ENCODE peak calls at places on chromosomes 16 and 17, in nine cellular contexts. S, Y, Z, T, O, C, E, B and K are unnamed samples.
A peak's percentile ranks its signal among the peaks of the same experiment; 100 is the strongest.

GRCh38 chr17:62807812-62808575 is at the start of gene MARCHF10:
- DNase-seq in E (peak; percentile 75), T (peak; percentile 73), Z (peak; percentile 62), B (no peak), Y (peak; percentile 75), O (no peak), C (peak; percentile 53), S (no peak), K (peak; percentile 25)

GRCh38 chr16:77212736-77213541 is 13.7 kb downstream of the SYCE1L start:
- DNase-seq in Z (peak; percentile 73), Y (peak; percentile 90), C (peak; percentile 44), E (peak; percentile 93), T (peak; percentile 83), S (peak; percentile 4), O (no peak), B (peak; percentile 70), K (peak; percentile 85)

GRCh38 chr17:11986939-11987329 is 10.3 kb downstream of the ZNF18 start:
- DNase-seq in S (no peak), O (no peak), E (no peak), Z (no peak), Y (no peak), C (peak; percentile 84), B (no peak), T (no peak), K (no peak)

GRCh38 chr17:80742091-80742490 is 197.5 kb downstream of the RPTOR start:
- DNase-seq in C (no peak), S (no peak), Z (no peak), O (no peak), Y (no peak), E (no peak), T (no peak), B (no peak), K (no peak)

GRCh38 chr16:88504489-88505404 is 51.7 kb downstream of the ZFPM1 start:
- DNase-seq in Z (peak; percentile 94), S (no peak), T (peak; percentile 97), E (no peak), B (no peak), O (no peak), C (no peak), Y (no peak), K (no peak)

GRCh38 chr16:88856122-88856827 is 472 bp downstream of the GALNS start:
- DNase-seq in Z (no peak), B (no peak), E (peak; percentile 90), S (no peak), O (no peak), Y (peak; percentile 84), T (peak; percentile 84), C (no peak), K (peak; percentile 44)

GRCh38 chr16:73878616-73879015 is 418.0 kb upstream of the PSMD7 start:
- DNase-seq in Y (no peak), C (peak; percentile 62), T (no peak), E (no peak), O (no peak), B (no peak), S (peak; percentile 24), Z (no peak), K (no peak)

GRCh38 chr16:7025616-7026190 is 306.9 kb upstream of the RBFOX1 start:
- DNase-seq in B (no peak), Y (peak; percentile 80), T (peak; percentile 78), C (peak; percentile 46), E (peak; percentile 78), S (peak; percentile 49), Z (peak; percentile 70), O (peak; percentile 39), K (peak; percentile 73)

GRCh38 chr16:2530629-2531318 is 434 bp downstream of the CEMP1 start:
- DNase-seq in Y (no peak), S (no peak), O (no peak), E (peak; percentile 88), B (no peak), Z (no peak), T (peak; percentile 82), C (no peak), K (no peak)

GRCh38 chr17:44733753-44734152 is 25.0 kb upstream of the ADAM11 start:
- DNase-seq in O (no peak), B (no peak), Y (no peak), S (peak; percentile 23), C (peak; percentile 50), E (peak; percentile 18), Z (no peak), T (no peak), K (no peak)

GRCh38 chr16:8712589-8713361 is 38.4 kb downstream of the ABAT start:
- DNase-seq in E (no peak), C (no peak), B (no peak), O (no peak), Z (peak; percentile 23), S (no peak), T (no peak), Y (no peak), K (no peak)

GRCh38 chr16:50612849-50613198 is 64.6 kb downstream of the NKD1 start:
- DNase-seq in T (peak; percentile 19), Y (no peak), E (no peak), B (no peak), S (no peak), O (no peak), Z (no peak), C (no peak), K (peak; percentile 18)

GRCh38 chr16:50613281-50613991 is 65.2 kb downstream of the NKD1 start:
- DNase-seq in T (peak; percentile 29), Z (no peak), E (no peak), S (no peak), C (no peak), B (no peak), O (no peak), Y (no peak), K (peak; percentile 68)

GRCh38 chr16:50610331-50611262 is 62.4 kb downstream of the NKD1 start:
- DNase-seq in T (peak; percentile 53), Z (no peak), Y (no peak), O (no peak), E (no peak), C (no peak), B (no peak), S (no peak), K (no peak)

GRCh38 chr16:50611332-50611934 is 63.2 kb downstream of the NKD1 start:
- DNase-seq in C (peak; percentile 6), E (no peak), B (no peak), T (peak; percentile 28), Z (no peak), O (no peak), S (peak; percentile 79), Y (no peak), K (no peak)

GRCh38 chr16:50611995-50612848 is 64.0 kb downstream of the NKD1 start:
- DNase-seq in E (no peak), O (no peak), C (no peak), B (no peak), Z (no peak), Y (no peak), S (no peak), T (peak; percentile 18), K (peak; percentile 6)
- H3K27ac ChIP-seq in E (peak overlapping the region; percentile 42), O (peak overlapping the region; percentile 75), C (no peak overlapping the region), B (peak overlapping the region; percentile 47), Z (no peak overlapping the region), Y (no peak overlapping the region), S (no peak overlapping the region), T (no peak overlapping the region), K (no peak overlapping the region)

GRCh38 chr17:81813861-81814683 is 10.1 kb downstream of the GCGR start:
- DNase-seq in Y (no peak), T (peak; percentile 62), S (no peak), E (no peak), B (no peak), Z (no peak), O (no peak), C (no peak), K (peak; percentile 41)

GRCh38 chr17:81815646-81815985 is 11.7 kb downstream of the GCGR start:
- DNase-seq in T (no peak), E (no peak), B (no peak), Y (no peak), O (no peak), S (no peak), C (no peak), Z (no peak), K (no peak)

GRCh38 chr17:81812571-81813370 is 8.8 kb downstream of the GCGR start:
- DNase-seq in Y (no peak), E (no peak), Z (no peak), C (no peak), O (no peak), S (no peak), B (no peak), T (peak; percentile 74), K (no peak)

GRCh38 chr17:81813371-81813684 is 9.4 kb downstream of the GCGR start:
- DNase-seq in T (peak; percentile 68), O (no peak), B (no peak), E (no peak), C (no peak), Y (no peak), Z (no peak), S (no peak), K (no peak)

GRCh38 chr17:81814748-81815645 is 11.0 kb downstream of the GCGR start:
- DNase-seq in B (no peak), Y (no peak), S (no peak), E (no peak), Z (peak; percentile 50), T (peak; percentile 81), O (no peak), C (no peak), K (no peak)
- H3K27me3 ChIP-seq in B (no peaks in the 10 kb centered on the region), Y (no peaks in the 10 kb centered on the region), S (no peaks in the 10 kb centered on the region), E (peaks cover 3% of the 10 kb centered on the region), Z (peaks cover 6% of the 10 kb centered on the region), T (no peaks in the 10 kb centered on the region), O (no peaks in the 10 kb centered on the region), C (no peaks in the 10 kb centered on the region), K (no peaks in the 10 kb centered on the region)

DNA sequence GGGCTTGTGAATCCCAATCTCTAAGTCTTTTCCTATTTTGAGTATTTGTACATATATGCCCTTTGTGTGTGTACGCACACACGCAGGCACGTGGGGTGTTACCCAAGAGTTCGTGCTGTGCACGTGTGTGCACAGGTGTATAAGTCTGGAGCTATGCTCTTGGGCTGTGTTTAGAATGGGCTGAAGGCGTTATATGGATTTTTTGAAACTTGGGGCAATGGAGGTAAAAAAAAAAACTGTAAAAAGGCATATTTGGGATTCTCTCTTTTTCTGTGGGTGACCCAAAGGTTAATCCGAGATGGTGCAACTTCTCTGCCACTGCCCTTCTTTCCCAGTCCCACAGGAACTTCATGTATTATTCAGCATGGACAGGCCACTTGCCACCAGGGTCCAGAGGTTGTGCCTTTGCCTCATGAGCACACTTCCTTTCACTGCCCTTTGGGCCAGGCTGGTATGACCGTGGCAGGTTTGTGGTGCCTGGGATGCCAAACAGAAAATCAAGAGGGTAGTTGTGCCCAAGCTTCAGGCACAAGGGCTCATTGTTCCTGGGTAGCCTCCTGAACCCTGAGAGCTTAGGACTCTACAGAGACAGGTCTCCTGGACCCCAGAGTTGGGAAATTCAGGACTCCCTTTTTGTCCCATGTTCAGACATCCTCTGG is 1.6 kb downstream of the ABCC3 start:
- DNase-seq in Y (peak; percentile 38), B (no peak), O (no peak), E (no peak), Z (peak; percentile 39), S (no peak), T (peak; percentile 24), C (no peak), K (no peak)
- H3K4me3 ChIP-seq in Y (no peak overlapping the region), B (no peak overlapping the region), O (no peak overlapping the region), E (no peak overlapping the region), Z (no peak overlapping the region), S (no peak overlapping the region), T (peak overlapping the region; percentile 81), C (peak overlapping the region; percentile 72), K (no peak overlapping the region)

DNA sequence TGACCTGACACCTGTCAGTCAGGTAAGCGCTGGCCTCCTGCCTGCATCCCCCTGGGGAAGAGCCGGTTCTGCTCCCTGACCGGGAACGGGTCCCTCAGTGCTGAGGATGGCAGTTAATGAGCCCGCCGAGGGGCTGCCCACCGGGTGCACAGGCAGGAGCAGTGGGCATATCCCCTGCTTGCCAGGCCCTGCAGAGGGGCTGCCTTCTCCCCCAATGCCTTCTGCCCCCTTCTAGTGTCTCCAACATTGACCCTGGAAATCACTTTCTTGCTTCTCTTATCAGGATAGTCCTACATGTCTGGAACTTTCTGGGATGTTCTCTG is 388.5 kb downstream of the SEC14L1 start:
- DNase-seq in Y (no peak), O (no peak), C (no peak), E (no peak), B (no peak), T (no peak), S (no peak), Z (no peak), K (no peak)
- H3K27ac ChIP-seq in Y (no peak overlapping the region), O (no peak overlapping the region), C (no peak overlapping the region), E (no peak overlapping the region), B (no peak overlapping the region), T (no peak overlapping the region), S (no peak overlapping the region), Z (no peak overlapping the region), K (no peak overlapping the region)